ENCODE peak calls at places on chromosomes 12 and 14, in five cellular contexts. C is heart left ventricle, H is tibial nerve, K is HCT116, V is uterus. S is an unnamed sample.

GRCh38 chr12:13204428-13204827 is 7.9 kb downstream of the EMP1 start:
- DNase-seq in H (no peak), K (no peak), V (no peak), C (no peak), S (no peak)

GRCh38 chr14:35897616-35898111 is 71.5 kb downstream of the BRMS1L start:
- DNase-seq in K (no peak), V (no peak), C (no peak), H (no peak), S (no peak)

GRCh38 chr14:75886661-75887348 is 95.0 kb downstream of the TGFB3 start:
- DNase-seq in K (no peak), C (no peak), V (no peak), H (no peak), S (no peak)

GRCh38 chr14:55446127-55446736 is 5.8 kb upstream of the TBPL2 start:
- DNase-seq in H (peak; percentile 78), V (no peak), K (peak; percentile 76), C (peak; percentile 55), S (no peak)

GRCh38 chr14:100764716-100765115 is 38.0 kb downstream of the DLK1 start:
- DNase-seq in K (no peak), H (no peak), C (peak; percentile 6), V (no peak), S (no peak)

GRCh38 chr14:99718031-99718810 is 34.1 kb downstream of the CYP46A1 start:
- DNase-seq in H (no peak), C (no peak), K (no peak), V (no peak), S (peak; percentile 26)

GRCh38 chr12:52913424-52913821 is 8.5 kb upstream of the KRT8 start:
- DNase-seq in H (no peak), C (no peak), V (no peak), K (no peak), S (no peak)

GRCh38 chr14:52802597-52802996 is 11.2 kb upstream of the GNPNAT1 start:
- DNase-seq in C (no peak), V (no peak), H (no peak), K (no peak), S (no peak)

GRCh38 chr14:56002316-56002715 is 115.9 kb upstream of the PELI2 start:
- DNase-seq in K (no peak), H (no peak), C (no peak), V (no peak), S (no peak)

GRCh38 chr14:91330846-91331245 is 86.3 kb upstream of the GPR68 start:
- DNase-seq in H (no peak), K (no peak), C (no peak), V (no peak), S (no peak)

GRCh38 chr14:38824691-38825090 is 278.3 kb downstream of the SEC23A start:
- DNase-seq in C (no peak), H (no peak), K (no peak), V (no peak), S (no peak)

GRCh38 chr12:64650762-64651161 is 40.5 kb downstream of the RASSF3 start:
- DNase-seq in C (no peak), K (no peak), V (no peak), H (no peak), S (no peak)

GRCh38 chr12:64656429-64656828 is 46.1 kb downstream of the RASSF3 start:
- DNase-seq in H (no peak), V (no peak), C (no peak), K (no peak), S (no peak)

GRCh38 chr12:64652346-64652745 is 42.1 kb downstream of the RASSF3 start:
- DNase-seq in V (no peak), H (no peak), K (no peak), C (no peak), S (no peak)

GRCh38 chr12:64655141-64655540 is 44.8 kb downstream of the RASSF3 start:
- DNase-seq in K (no peak), C (no peak), H (no peak), V (no peak), S (no peak)

GRCh38 chr12:64653123-64653522 is 42.8 kb downstream of the RASSF3 start:
- DNase-seq in C (no peak), V (no peak), H (no peak), K (no peak), S (no peak)
- H3K27ac ChIP-seq in C (no peak overlapping the region), V (no peak overlapping the region), H (no peak overlapping the region), K (no peak overlapping the region), S (no peak overlapping the region)

GRCh38 chr12:132710062-132710421 is 600 bp upstream of the PGAM5 start:
- DNase-seq in H (no peak), V (no peak), C (no peak), K (no peak), S (peak; percentile 52)

GRCh38 chr12:132707241-132707640 is 3.4 kb upstream of the PGAM5 start:
- DNase-seq in C (no peak), V (no peak), K (no peak), H (no peak), S (no peak)

GRCh38 chr12:132711169-132711843 is 664 bp downstream of the PGAM5 start:
- DNase-seq in H (no peak), K (no peak), V (no peak), C (no peak), S (no peak)

GRCh38 chr12:132710422-132711168 is at the start of gene PGAM5:
- DNase-seq in K (peak; percentile 66), H (peak; percentile 45), C (peak; percentile 81), V (peak; percentile 79), S (peak; percentile 95)

DNA sequence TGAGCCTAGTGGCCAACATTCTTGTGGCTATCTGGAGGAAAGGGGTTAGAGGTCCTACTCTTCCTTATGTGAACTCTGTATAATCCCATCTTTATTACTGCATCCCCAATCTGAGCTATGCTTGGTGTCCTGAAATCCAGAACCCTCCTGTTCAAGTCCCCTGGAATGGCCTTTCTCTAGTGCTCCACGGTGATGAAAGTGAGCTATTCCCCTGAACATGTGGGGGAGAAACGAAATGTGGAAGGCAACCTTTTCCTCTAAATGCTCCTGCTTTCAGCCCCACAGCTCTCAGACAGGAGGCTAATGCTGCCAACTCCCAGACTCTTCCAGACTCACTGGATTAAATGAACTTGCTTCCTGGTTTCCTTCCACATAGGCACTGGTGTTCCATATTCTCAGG is 2.5 kb upstream of the PGAM5 start:
- DNase-seq in H (no peak), K (no peak), V (no peak), C (no peak), S (no peak)
- TF ChIP-seq POLR2A in H (no peak), K (no peak), V (no peak), C (no peak), S (no peak)

DNA sequence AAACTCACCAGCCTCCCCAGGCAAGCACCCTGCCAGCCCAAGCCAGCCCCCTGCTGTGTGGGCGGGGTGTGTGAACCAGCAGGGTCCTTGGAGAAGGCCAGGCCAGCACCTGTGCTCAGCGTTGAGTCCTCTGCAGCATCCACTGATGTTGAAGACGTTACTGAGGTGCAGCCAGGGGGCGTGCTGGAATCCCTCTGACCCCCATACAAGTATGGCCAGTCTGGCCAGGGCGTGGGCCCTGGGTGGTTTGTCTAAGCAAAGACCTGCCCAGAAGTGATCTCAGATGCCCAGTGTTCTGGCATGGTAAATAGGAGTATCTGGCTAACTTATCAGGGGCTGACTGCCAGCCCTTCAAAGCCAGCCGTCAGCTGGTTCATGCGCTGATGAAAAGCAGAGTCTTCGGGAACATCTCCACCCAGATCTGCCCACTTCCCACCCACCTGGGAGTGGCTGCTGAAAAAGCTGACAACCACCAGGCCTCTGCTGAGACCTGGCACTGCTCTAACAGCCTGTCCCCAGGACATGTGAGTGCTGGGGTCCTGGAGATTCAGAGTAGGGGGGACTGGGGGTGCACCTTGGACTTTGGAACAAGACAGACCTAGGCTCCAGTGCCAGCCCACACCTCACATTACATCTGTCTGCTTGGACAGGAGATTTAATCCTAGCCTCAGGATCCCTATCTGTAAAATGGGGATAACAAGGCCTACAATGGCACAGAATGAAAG is 41.1 kb downstream of the ACTN1 start:
- DNase-seq in C (peak; percentile 84), K (no peak), V (peak; percentile 67), H (no peak), S (peak; percentile 92)
- H3K27ac ChIP-seq in C (peak overlapping the region; percentile 77), K (no peak overlapping the region), V (peak overlapping the region; percentile 95), H (peak overlapping the region; percentile 71), S (peak overlapping the region; percentile 98)

GRCh38 chr12:92034858-92035401 is 110.7 kb downstream of the BTG1 start:
- DNase-seq in V (peak; percentile 53), K (peak; percentile 6), H (peak; percentile 34), C (peak; percentile 28), S (peak; percentile 63)
- TF ChIP-seq POLR2A in V (no peak), K (no peak), H (no peak), C (no peak), S (no peak)

GRCh38 chr12:44531349-44531905 is 344.7 kb downstream of the NELL2 start:
- DNase-seq in K (no peak), H (no peak), V (no peak), C (no peak), S (no peak)
- H3K27ac ChIP-seq in K (no peak overlapping the region), H (no peak overlapping the region), V (no peak overlapping the region), C (no peak overlapping the region), S (no peak overlapping the region)

GRCh38 chr12:89709994-89710872 is 1.6 kb upstream of the ATP2B1 start:
- DNase-seq in V (peak; percentile 67), H (peak; percentile 36), C (no peak), K (no peak), S (peak; percentile 67)
- TF ChIP-seq POLR2A in V (no peak), H (no peak), C (no peak), K (no peak), S (peak; percentile 57)

GRCh38 chr14:89388853-89389252 is 28.2 kb downstream of the FOXN3 start:
- DNase-seq in C (no peak), H (no peak), K (no peak), V (no peak), S (no peak)
- H3K27ac ChIP-seq in C (no peak overlapping the region), H (no peak overlapping the region), K (no peak overlapping the region), V (no peak overlapping the region), S (no peak overlapping the region)

GRCh38 chr12:57939291-57939690 is 2.1 kb upstream of the ATP23 start:
- DNase-seq in K (no peak), C (no peak), H (no peak), V (no peak), S (no peak)

GRCh38 chr12:57936513-57936883 is 4.9 kb upstream of the ATP23 start:
- DNase-seq in C (no peak), H (no peak), K (no peak), V (no peak), S (no peak)

GRCh38 chr12:57940052-57940914 is 1.1 kb upstream of the ATP23 start:
- DNase-seq in C (no peak), K (no peak), V (no peak), H (no peak), S (no peak)

GRCh38 chr12:57934804-57935203 is 6.6 kb upstream of the ATP23 start:
- DNase-seq in C (no peak), H (no peak), V (no peak), K (no peak), S (no peak)

GRCh38 chr12:57935839-57936512 is 5.4 kb upstream of the ATP23 start:
- DNase-seq in C (peak; percentile 94), K (peak; percentile 88), V (peak; percentile 89), H (peak; percentile 86), S (peak; percentile 91)
- TF ChIP-seq POLR2A in C (no peak), K (peak; percentile 70), V (peak; percentile 19), H (peak; percentile 27), S (peak; percentile 33)